ENCODE peak calls at places on chromosomes 12 and 14, in five cellular contexts. Y, J, I, C and Q are unnamed samples.

GRCh38 chr12:96989916-96990315 is 82.9 kb downstream of the NEDD1 start:
- DNase-seq in C (no peak), J (no peak), I (no peak), Y (peak; percentile 7), Q (peak; percentile 8)

GRCh38 chr12:69698769-69699540 is at the start of gene BEST3:
- DNase-seq in J (no peak), Y (no peak), I (peak; percentile 75), C (peak; percentile 48), Q (no peak)

GRCh38 chr14:30389134-30389900 is 169.6 kb upstream of the G2E3 start:
- DNase-seq in C (no peak), Y (peak; percentile 5), I (no peak), J (no peak), Q (peak; percentile 5)

GRCh38 chr14:30214456-30215090 is 286.9 kb upstream of the PRKD1 start:
- DNase-seq in C (no peak), J (peak; percentile 14), Y (peak; percentile 58), I (no peak), Q (peak; percentile 90)

GRCh38 chr12:122125452-122126341 is 47.1 kb downstream of the MLXIP start:
- DNase-seq in C (no peak), I (peak; percentile 82), J (no peak), Y (no peak), Q (no peak)

GRCh38 chr14:89365071-89365801 is 51.8 kb downstream of the FOXN3 start:
- DNase-seq in Y (no peak), J (no peak), C (no peak), I (no peak), Q (no peak)

GRCh38 chr12:91819132-91819447 is 326.6 kb downstream of the BTG1 start:
- DNase-seq in J (no peak), Y (no peak), C (no peak), I (no peak), Q (no peak)

GRCh38 chr14:95437715-95438114 is 78.7 kb downstream of the SYNE3 start:
- DNase-seq in C (no peak), Y (no peak), I (no peak), J (no peak), Q (no peak)

GRCh38 chr14:70793637-70794036 is 15.7 kb downstream of the MAP3K9 start:
- DNase-seq in C (no peak), I (no peak), Y (no peak), J (no peak), Q (no peak)

GRCh38 chr14:96051642-96052540 is 12.7 kb downstream of the C14orf132 start:
- DNase-seq in Y (no peak), J (peak; percentile 21), I (no peak), C (no peak), Q (no peak)

GRCh38 chr12:80353254-80353653 is 90.8 kb upstream of the PTPRQ start:
- DNase-seq in C (no peak), Y (peak; percentile 35), I (no peak), J (no peak), Q (peak; percentile 96)

GRCh38 chr12:110156766-110157165 is 32.6 kb downstream of the IFT81 start:
- DNase-seq in Y (no peak), J (no peak), C (no peak), I (no peak), Q (no peak)

GRCh38 chr14:68191567-68192321 is 372.2 kb downstream of the RAD51B start:
- DNase-seq in Y (peak; percentile 57), I (no peak), J (peak; percentile 62), C (no peak), Q (peak; percentile 71)

GRCh38 chr14:59424707-59425106 is 40.5 kb downstream of the GPR135 start:
- DNase-seq in J (no peak), Y (no peak), C (no peak), I (peak; percentile 80), Q (no peak)

GRCh38 chr12:105507311-105508035 is 177.0 kb downstream of the C12orf75 start:
- DNase-seq in C (no peak), Y (peak; percentile 61), J (no peak), I (no peak), Q (peak; percentile 69)

GRCh38 chr12:102811125-102811737 is 105.8 kb downstream of the PAH start:
- DNase-seq in Y (no peak), C (no peak), I (peak; percentile 48), J (peak; percentile 38), Q (peak; percentile 33)

GRCh38 chr14:40122978-40123648 is 690.9 kb upstream of the FBXO33 start:
- DNase-seq in I (no peak), Y (peak; percentile 64), C (no peak), J (no peak), Q (peak; percentile 11)

GRCh38 chr12:6771509-6772330 is 600 bp upstream of the LAG3 start:
- DNase-seq in J (no peak), C (no peak), I (no peak), Y (no peak), Q (no peak)

GRCh38 chr14:49586673-49587460 is 687 bp upstream of the RPS29 start:
- DNase-seq in C (no peak), Y (peak; percentile 62), J (peak; percentile 51), I (no peak), Q (peak; percentile 84)

GRCh38 chr14:86543531-86543930 is 1013.6 kb downstream of the FLRT2 start:
- DNase-seq in J (no peak), I (no peak), C (no peak), Y (no peak), Q (no peak)

GRCh38 chr14:96501383-96501745 is 818 bp upstream of the PAPOLA start:
- DNase-seq in Y (no peak), C (no peak), J (no peak), I (no peak), Q (peak; percentile 2)

GRCh38 chr12:28882444-28882843 is 266.6 kb upstream of the FAR2 start:
- DNase-seq in Y (peak; percentile 85), C (no peak), J (no peak), I (no peak), Q (peak; percentile 66)

GRCh38 chr14:57136669-57137068 is 132.0 kb downstream of the EXOC5 start:
- DNase-seq in C (peak; percentile 90), I (peak; percentile 64), Y (no peak), J (no peak), Q (no peak)

GRCh38 chr14:36967892-36968555 is 204.4 kb downstream of the SLC25A21 start:
- DNase-seq in Y (no peak), I (no peak), J (no peak), C (no peak), Q (no peak)

GRCh38 chr12:38543151-38543550 is 226.6 kb downstream of the ALG10B start:
- DNase-seq in C (no peak), J (no peak), Y (no peak), I (no peak), Q (no peak)

GRCh38 chr12:30968211-30968610 is 41.7 kb downstream of the TSPAN11 start:
- DNase-seq in J (no peak), I (peak; percentile 26), C (no peak), Y (no peak), Q (no peak)

GRCh38 chr12:10067942-10068341 is 30.8 kb downstream of the CLEC1A start:
- DNase-seq in J (no peak), Y (no peak), I (no peak), C (no peak), Q (no peak)

GRCh38 chr12:1915082-1915968 is 3.1 kb downstream of the CACNA2D4 start:
- DNase-seq in I (no peak), C (peak; percentile 1), Y (no peak), J (no peak), Q (no peak)

GRCh38 chr14:55579724-55580400 is at the start of gene KTN1:
- DNase-seq in I (peak; percentile 92), C (peak; percentile 80), Y (peak; percentile 55), J (peak; percentile 58), Q (peak; percentile 81)
- TF ChIP-seq CTCF in I (no peak), C (no peak), Y (no peak), J (no peak), Q (no peak)

GRCh38 chr12:3165311-3165931 is 88.2 kb downstream of the TSPAN9 start:
- DNase-seq in C (no peak), J (no peak), Y (no peak), I (no peak), Q (no peak)

GRCh38 chr12:3158851-3159465 is 81.8 kb downstream of the TSPAN9 start:
- DNase-seq in I (peak; percentile 38), C (no peak), Y (peak; percentile 46), J (no peak), Q (peak; percentile 82)

GRCh38 chr12:3160081-3160480 is 82.9 kb downstream of the TSPAN9 start:
- DNase-seq in J (no peak), Y (peak; percentile 30), C (no peak), I (no peak), Q (peak; percentile 68)

GRCh38 chr12:3164454-3165310 is 87.5 kb downstream of the TSPAN9 start:
- DNase-seq in I (peak; percentile 26), J (no peak), C (peak; percentile 60), Y (no peak), Q (peak; percentile 46)

GRCh38 chr12:3161861-3162260 is 84.7 kb downstream of the TSPAN9 start:
- DNase-seq in C (no peak), Y (no peak), I (peak; percentile 23), J (no peak), Q (no peak)
- H3K4me3 ChIP-seq in C (no peak overlapping the region), Y (no peak overlapping the region), I (no peak overlapping the region), J (no peak overlapping the region), Q (no peak overlapping the region)

DNA sequence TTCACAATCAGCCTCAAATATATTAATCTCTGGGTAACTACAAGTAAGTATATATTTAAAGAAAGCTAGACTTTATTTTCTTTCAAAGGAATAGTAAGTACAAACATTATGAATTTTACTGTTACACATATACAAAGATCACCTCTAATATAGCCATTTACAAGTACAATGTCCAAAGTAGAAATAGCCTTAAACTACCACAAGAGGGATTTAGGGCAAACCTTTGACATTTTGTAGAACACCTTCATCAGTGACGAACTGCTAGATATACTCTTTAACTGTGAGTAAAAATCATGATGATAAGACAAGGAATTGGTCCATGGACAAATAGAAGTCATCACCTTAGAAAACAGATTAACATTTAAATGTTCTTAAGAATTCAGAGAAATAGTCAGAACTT is 69.8 kb downstream of the CNTN1 start:
- DNase-seq in C (no peak), Y (no peak), I (no peak), J (no peak), Q (no peak)
- TF ChIP-seq CTCF in C (no peak), Y (no peak), I (no peak), J (peak; percentile 9), Q (no peak)

GRCh38 chr12:98741615-98742265 is 96.7 kb downstream of the APAF1 start:
- DNase-seq in I (no peak), C (no peak), Y (no peak), J (no peak), Q (no peak)

GRCh38 chr12:98743362-98743953 is 98.4 kb downstream of the APAF1 start:
- DNase-seq in Y (no peak), J (peak; percentile 48), C (no peak), I (no peak), Q (peak; percentile 63)

GRCh38 chr12:98741229-98741614 is 96.1 kb downstream of the APAF1 start:
- DNase-seq in C (no peak), Y (no peak), I (no peak), J (no peak), Q (no peak)

GRCh38 chr12:98738539-98738938 is 93.4 kb downstream of the APAF1 start:
- DNase-seq in C (no peak), Y (no peak), J (no peak), I (no peak), Q (no peak)

DNA sequence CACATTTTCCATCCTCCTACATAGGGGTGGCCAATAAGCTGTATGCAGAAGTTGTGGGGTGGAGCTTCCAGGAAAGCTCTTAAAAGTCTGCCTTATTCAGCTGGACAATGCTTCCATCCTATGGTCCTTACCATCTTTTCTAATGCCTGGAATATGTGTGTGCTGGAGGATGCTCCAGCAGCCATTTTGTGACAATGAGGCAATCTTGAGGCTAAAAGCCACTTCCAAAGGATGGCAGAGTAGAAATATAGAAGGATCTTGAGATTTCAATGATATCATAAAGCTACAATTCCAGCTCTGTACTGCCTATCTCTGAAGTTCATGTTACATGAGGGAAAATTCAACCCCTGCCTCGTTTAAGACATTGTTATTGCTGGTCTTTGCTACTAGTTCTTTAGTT is 95.7 kb downstream of the APAF1 start:
- DNase-seq in J (no peak), I (no peak), Y (no peak), C (no peak), Q (no peak)
- H3K4me3 ChIP-seq in J (no peak overlapping the region), I (no peak overlapping the region), Y (no peak overlapping the region), C (no peak overlapping the region), Q (no peak overlapping the region)